ENCODE peak calls at places on chromosomes 11 and 22, in four cellular contexts. One of them, this sample, is unnamed.
A peak's percentile ranks its signal among the peaks of the same experiment; 100 is the strongest.

GRCh38 chr22:42719133-42719532 is 1.5 kb downstream of the A4GALT start:
- DNase-seq in K562: no peak
- DNase-seq in HepG2: no peak
- DNase-seq in IMR-90: no peak
- DNase-seq in this sample: no peak

GRCh38 chr11:65555693-65556231 is 2.4 kb downstream of the LTBP3 start:
- DNase-seq in IMR-90: peak; percentile 88
- DNase-seq in HepG2: peak; percentile 83
- DNase-seq in K562: peak; percentile 71
- DNase-seq in this sample: peak; percentile 67

GRCh38 chr11:94933225-94934130 is 39.9 kb downstream of the CWC15 start:
- DNase-seq in K562: no peak
- DNase-seq in IMR-90: peak; percentile 97
- DNase-seq in HepG2: no peak
- DNase-seq in this sample: no peak

GRCh38 chr11:10379433-10379832 is 74.6 kb downstream of the ADM start:
- DNase-seq in HepG2: no peak
- DNase-seq in IMR-90: peak; percentile 81
- DNase-seq in K562: no peak
- DNase-seq in this sample: no peak

GRCh38 chr11:92552942-92553341 is 328.3 kb downstream of the FAT3 start:
- DNase-seq in IMR-90: peak; percentile 4
- DNase-seq in K562: no peak
- DNase-seq in HepG2: peak; percentile 2
- DNase-seq in this sample: peak; percentile 4

GRCh38 chr11:131675489-131675888 is 305.1 kb downstream of the NTM start:
- DNase-seq in IMR-90: peak; percentile 63
- DNase-seq in K562: no peak
- DNase-seq in HepG2: no peak
- DNase-seq in this sample: no peak

GRCh38 chr11:17548444-17548843 is 1.4 kb downstream of the OTOG start:
- DNase-seq in IMR-90: no peak
- DNase-seq in K562: peak; percentile 33
- DNase-seq in HepG2: no peak
- DNase-seq in this sample: peak; percentile 32

GRCh38 chr11:100753144-100753543 is 66.1 kb downstream of the ARHGAP42 start:
- DNase-seq in K562: no peak
- DNase-seq in HepG2: no peak
- DNase-seq in IMR-90: no peak
- DNase-seq in this sample: no peak

GRCh38 chr11:87039371-87039770 is 1.6 kb downstream of the TMEM135 start:
- DNase-seq in IMR-90: peak; percentile 19
- DNase-seq in HepG2: no peak
- DNase-seq in K562: no peak
- DNase-seq in this sample: no peak

GRCh38 chr11:64745219-64745522 is 1.2 kb upstream of the RASGRP2 start:
- DNase-seq in K562: peak; percentile 58
- DNase-seq in HepG2: no peak
- DNase-seq in IMR-90: no peak
- DNase-seq in this sample: no peak

GRCh38 chr11:34232810-34233209 is 125.0 kb downstream of the ABTB2 start:
- DNase-seq in K562: no peak
- DNase-seq in IMR-90: no peak
- DNase-seq in HepG2: no peak
- DNase-seq in this sample: no peak

GRCh38 chr11:32891657-32892354 is 805 bp upstream of the QSER1 start:
- DNase-seq in K562: peak; percentile 39
- DNase-seq in HepG2: no peak
- DNase-seq in IMR-90: no peak
- DNase-seq in this sample: no peak

GRCh38 chr11:127943152-127943551 is 644.2 kb downstream of the ETS1 start:
- DNase-seq in IMR-90: no peak
- DNase-seq in K562: no peak
- DNase-seq in HepG2: no peak
- DNase-seq in this sample: no peak

GRCh38 chr11:9639099-9639498 is 24.8 kb upstream of the SWAP70 start:
- DNase-seq in IMR-90: no peak
- DNase-seq in K562: no peak
- DNase-seq in HepG2: no peak
- DNase-seq in this sample: no peak

GRCh38 chr11:71251159-71251721 is 1.1 kb downstream of the SHANK2 start:
- DNase-seq in HepG2: no peak
- DNase-seq in K562: no peak
- DNase-seq in IMR-90: no peak
- DNase-seq in this sample: no peak

GRCh38 chr22:43901976-43902643 is 10.3 kb upstream of the PNPLA5 start:
- DNase-seq in K562: no peak
- DNase-seq in IMR-90: peak; percentile 97
- DNase-seq in HepG2: no peak
- DNase-seq in this sample: peak; percentile 56

GRCh38 chr22:44380716-44381500 is 68.2 kb upstream of the SHISAL1 start:
- DNase-seq in K562: no peak
- DNase-seq in IMR-90: no peak
- DNase-seq in HepG2: no peak
- DNase-seq in this sample: no peak

GRCh38 chr11:74685905-74686304 is 45.3 kb downstream of the CHRDL2 start:
- DNase-seq in K562: no peak
- DNase-seq in HepG2: no peak
- DNase-seq in IMR-90: no peak
- DNase-seq in this sample: no peak

GRCh38 chr11:73991471-73992006 is 8.9 kb upstream of the UCP2 start:
- DNase-seq in HepG2: no peak
- DNase-seq in K562: no peak
- DNase-seq in IMR-90: no peak
- DNase-seq in this sample: no peak

GRCh38 chr11:128039140-128040021 is 548.0 kb downstream of the ETS1 start:
- DNase-seq in K562: no peak
- DNase-seq in IMR-90: peak; percentile 82
- DNase-seq in HepG2: no peak
- DNase-seq in this sample: no peak

GRCh38 chr11:77959434-77959833 is 35.0 kb downstream of the INTS4 start:
- DNase-seq in HepG2: no peak
- DNase-seq in K562: no peak
- DNase-seq in IMR-90: peak; percentile 61
- DNase-seq in this sample: no peak

GRCh38 chr11:16981651-16982194 is 32.5 kb downstream of the PLEKHA7 start:
- DNase-seq in IMR-90: peak; percentile 14
- DNase-seq in K562: no peak
- DNase-seq in HepG2: peak; percentile 93
- DNase-seq in this sample: no peak

GRCh38 chr22:40637181-40638150 is 947 bp upstream of the MRTFA start:
- DNase-seq in HepG2: no peak
- DNase-seq in IMR-90: no peak
- DNase-seq in K562: peak; percentile 42
- DNase-seq in this sample: no peak

GRCh38 chr22:40709752-40710413 is 30.6 kb downstream of the MCHR1 start:
- DNase-seq in HepG2: no peak
- DNase-seq in K562: peak; percentile 65
- DNase-seq in IMR-90: peak; percentile 84
- DNase-seq in this sample: no peak

GRCh38 chr22:31585161-31585859 is 76.7 kb downstream of the PISD start:
- DNase-seq in IMR-90: peak; percentile 60
- DNase-seq in HepG2: peak; percentile 61
- DNase-seq in K562: peak; percentile 77
- DNase-seq in this sample: no peak

GRCh38 chr11:68045900-68046299 is 7.1 kb downstream of the TCIRG1 start:
- DNase-seq in K562: no peak
- DNase-seq in IMR-90: no peak
- DNase-seq in HepG2: no peak
- DNase-seq in this sample: no peak

GRCh38 chr22:47161631-47162030 is 399.2 kb downstream of the TBC1D22A start:
- DNase-seq in HepG2: no peak
- DNase-seq in K562: no peak
- DNase-seq in IMR-90: no peak
- DNase-seq in this sample: no peak

GRCh38 chr11:14073821-14074529 is 111.5 kb downstream of the SPON1 start:
- DNase-seq in HepG2: no peak
- DNase-seq in IMR-90: no peak
- DNase-seq in K562: no peak
- DNase-seq in this sample: no peak

GRCh38 chr11:83979593-83979992 is 693.4 kb upstream of the CCDC90B start:
- DNase-seq in K562: no peak
- DNase-seq in HepG2: no peak
- DNase-seq in IMR-90: no peak
- DNase-seq in this sample: no peak
- TF ChIP-seq MAZ in K562: no peak
- TF ChIP-seq MAZ in HepG2: no peak
- TF ChIP-seq MAZ in IMR-90: no peak
- TF ChIP-seq MAZ in this sample: no peak

DNA sequence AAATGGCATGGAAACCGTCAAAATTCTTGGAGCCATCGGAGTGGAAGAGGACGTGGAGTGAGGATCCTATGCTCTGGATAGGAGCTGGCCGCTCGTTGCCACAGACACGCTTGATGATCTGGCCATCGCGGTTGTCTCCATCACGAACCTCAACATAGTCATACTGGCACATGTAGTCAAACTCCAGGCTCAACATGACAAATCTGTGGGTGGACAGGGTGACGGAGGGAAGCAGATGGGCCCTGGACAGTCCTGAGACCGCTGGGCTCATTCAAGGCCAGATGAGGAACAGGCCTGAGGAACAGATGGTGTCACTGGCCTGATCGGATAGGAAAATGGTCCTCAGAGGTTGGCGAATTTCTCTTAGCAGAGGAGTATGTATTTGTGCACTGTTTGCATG is 51.3 kb upstream of the SLC1A2 start:
- DNase-seq in HepG2: no peak
- DNase-seq in K562: no peak
- DNase-seq in IMR-90: no peak
- DNase-seq in this sample: no peak
- H3K4me1 ChIP-seq in HepG2: no peaks in the 10 kb centered on the region
- H3K4me1 ChIP-seq in K562: no peaks in the 10 kb centered on the region
- H3K4me1 ChIP-seq in IMR-90: no peaks in the 10 kb centered on the region
- H3K4me1 ChIP-seq in this sample: no peaks in the 10 kb centered on the region

GRCh38 chr11:20013346-20014066 is 146.8 kb downstream of the DBX1 start:
- DNase-seq in HepG2: peak; percentile 73
- DNase-seq in IMR-90: peak; percentile 39
- DNase-seq in K562: peak; percentile 33
- DNase-seq in this sample: no peak
- TF ChIP-seq MAZ in HepG2: no peak
- TF ChIP-seq MAZ in IMR-90: no peak
- TF ChIP-seq MAZ in K562: no peak
- TF ChIP-seq MAZ in this sample: no peak

DNA sequence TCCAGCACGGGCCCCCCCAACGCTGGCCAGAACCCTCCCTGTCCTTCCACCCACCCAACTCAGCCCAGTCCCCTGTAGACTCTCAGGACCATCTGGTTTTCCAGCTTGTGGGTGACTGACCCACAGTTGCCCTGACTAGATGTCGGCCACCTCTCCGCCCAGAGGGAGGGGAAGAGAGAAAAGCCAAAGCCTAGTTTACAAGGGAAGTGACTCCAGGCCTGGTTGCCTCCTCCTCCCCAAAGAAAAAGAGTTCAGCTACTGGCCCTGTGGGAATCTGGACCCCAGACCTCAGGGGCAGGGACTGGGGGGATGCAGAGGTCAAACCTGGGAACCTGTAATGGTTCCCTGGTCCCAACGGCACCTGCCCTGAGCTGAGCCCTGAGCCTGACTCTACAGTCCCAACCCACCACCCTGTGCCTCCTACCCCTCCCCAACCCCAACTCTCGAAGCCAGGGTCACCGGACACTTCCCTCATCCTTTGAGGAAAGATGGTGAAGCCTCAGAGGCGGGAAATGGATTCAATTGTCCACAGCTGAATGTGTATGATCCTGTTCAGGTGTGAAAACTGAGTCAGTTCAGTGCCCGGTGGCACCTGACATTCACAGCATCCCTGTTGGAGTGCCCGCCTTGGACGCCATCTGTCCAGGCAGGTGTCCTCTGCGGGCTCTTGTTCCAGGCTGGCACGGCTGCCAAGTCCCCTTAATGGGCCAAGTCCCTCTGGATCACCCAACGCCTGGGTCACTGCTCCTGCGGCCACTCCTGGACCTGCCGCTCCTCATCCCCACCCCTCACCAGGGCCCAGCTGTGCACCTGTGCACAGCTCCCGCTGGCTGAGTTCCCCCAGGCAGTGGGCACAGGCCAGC is 21.0 kb upstream of the WNT7B start:
- DNase-seq in IMR-90: no peak
- DNase-seq in K562: no peak
- DNase-seq in HepG2: no peak
- DNase-seq in this sample: no peak
- H3K4me1 ChIP-seq in IMR-90: peaks cover 33% of the 10 kb centered on the region
- H3K4me1 ChIP-seq in K562: no peaks in the 10 kb centered on the region
- H3K4me1 ChIP-seq in HepG2: peaks cover 22% of the 10 kb centered on the region
- H3K4me1 ChIP-seq in this sample: peaks cover 5% of the 10 kb centered on the region

GRCh38 chr11:118922745-118923627 is 2.7 kb downstream of the BCL9L start:
- DNase-seq in IMR-90: no peak
- DNase-seq in HepG2: no peak
- DNase-seq in K562: no peak
- DNase-seq in this sample: no peak
- TF ChIP-seq MAZ in IMR-90: no peak
- TF ChIP-seq MAZ in HepG2: no peak
- TF ChIP-seq MAZ in K562: no peak
- TF ChIP-seq MAZ in this sample: no peak

GRCh38 chr11:118896472-118896913 is 12.8 kb downstream of the CXCR5 start:
- DNase-seq in IMR-90: no peak
- DNase-seq in K562: no peak
- DNase-seq in HepG2: no peak
- DNase-seq in this sample: no peak

GRCh38 chr11:118898400-118899295 is 15.0 kb downstream of the CXCR5 start:
- DNase-seq in K562: no peak
- DNase-seq in IMR-90: no peak
- DNase-seq in HepG2: no peak
- DNase-seq in this sample: no peak

GRCh38 chr11:118897721-118898310 is 14.1 kb downstream of the CXCR5 start:
- DNase-seq in IMR-90: no peak
- DNase-seq in K562: no peak
- DNase-seq in HepG2: no peak
- DNase-seq in this sample: no peak

GRCh38 chr11:118895093-118896039 is 11.7 kb downstream of the CXCR5 start:
- DNase-seq in IMR-90: no peak
- DNase-seq in K562: no peak
- DNase-seq in HepG2: no peak
- DNase-seq in this sample: no peak

GRCh38 chr11:118896921-118897591 is 13.4 kb downstream of the CXCR5 start:
- DNase-seq in HepG2: no peak
- DNase-seq in K562: no peak
- DNase-seq in IMR-90: no peak
- DNase-seq in this sample: no peak
- H3K4me1 ChIP-seq in HepG2: peaks cover 7% of the 10 kb centered on the region
- H3K4me1 ChIP-seq in K562: no peaks in the 10 kb centered on the region
- H3K4me1 ChIP-seq in IMR-90: peaks cover 2% of the 10 kb centered on the region
- H3K4me1 ChIP-seq in this sample: peaks cover 42% of the 10 kb centered on the region

GRCh38 chr11:102669664-102670063 is 35.9 kb downstream of the MMP27 start:
- DNase-seq in K562: no peak
- DNase-seq in IMR-90: peak; percentile 42
- DNase-seq in HepG2: no peak
- DNase-seq in this sample: no peak

GRCh38 chr11:102666331-102666957 is 39.1 kb downstream of the MMP27 start:
- DNase-seq in IMR-90: peak; percentile 60
- DNase-seq in HepG2: peak; percentile 46
- DNase-seq in K562: peak; percentile 48
- DNase-seq in this sample: peak; percentile 13

GRCh38 chr11:102661040-102661439 is 35.9 kb upstream of the MMP20 start:
- DNase-seq in IMR-90: no peak
- DNase-seq in K562: no peak
- DNase-seq in HepG2: no peak
- DNase-seq in this sample: no peak

GRCh38 chr11:102662607-102663006 is 37.5 kb upstream of the MMP20 start:
- DNase-seq in IMR-90: no peak
- DNase-seq in K562: no peak
- DNase-seq in HepG2: no peak
- DNase-seq in this sample: no peak

GRCh38 chr11:102664001-102664752 is 39.0 kb upstream of the MMP20 start:
- DNase-seq in K562: peak; percentile 30
- DNase-seq in IMR-90: no peak
- DNase-seq in HepG2: peak; percentile 7
- DNase-seq in this sample: no peak
- TF ChIP-seq MAZ in K562: no peak
- TF ChIP-seq MAZ in IMR-90: no peak
- TF ChIP-seq MAZ in HepG2: no peak
- TF ChIP-seq MAZ in this sample: no peak

This sample was measured in A549.